ENCODE peak calls at places on chromosomes 11 and 22, in seven cellular contexts. N is T follicular helper cell, U is midbrain, B is fibroblast of lung, S is psoas muscle, T is brain microvascular endothelial cell, J is posterior cingulate gyrus. E is an unnamed sample.

GRCh38 chr22:30675436-30675835 is 7.8 kb upstream of the DUSP18 start:
- DNase-seq in N (no peak), U (no peak), B (no peak), S (no peak), T (no peak), J (peak; percentile 34), E (no peak)

GRCh38 chr11:120098503-120099054 is 39.3 kb downstream of the TRIM29 start:
- DNase-seq in N (no peak), U (no peak), B (no peak), S (no peak), T (no peak), J (peak; percentile 67), E (no peak)

GRCh38 chr11:121557348-121557747 is 104.6 kb upstream of the SORL1-AS1 start:
- DNase-seq in N (no peak), U (no peak), B (peak; percentile 73), S (no peak), T (no peak), J (no peak), E (peak; percentile 44)

GRCh38 chr11:70398834-70399680 is 728 bp downstream of the CTTN start:
- DNase-seq in N (no peak), U (no peak), B (no peak), S (peak; percentile 64), T (no peak), J (no peak), E (no peak)

GRCh38 chr22:46149998-46150549 is at the start of gene PPARA:
- DNase-seq in N (peak; percentile 71), U (peak; percentile 92), B (peak; percentile 62), S (peak; percentile 96), T (no peak), J (peak; percentile 98), E (no peak)

GRCh38 chr11:2761131-2762030 is 61.6 kb upstream of the KCNQ1OT1 start:
- DNase-seq in N (no peak), U (no peak), B (no peak), S (no peak), T (no peak), J (peak; percentile 75), E (no peak)

GRCh38 chr11:5380740-5381342 is 2.8 kb upstream of the OR51M1 start:
- DNase-seq in N (peak; percentile 0), U (peak; percentile 48), B (peak; percentile 49), S (no peak), T (peak; percentile 63), J (peak; percentile 90), E (peak; percentile 58)

GRCh38 chr22:24037851-24038765 is 27.0 kb downstream of the CABIN1 start:
- DNase-seq in N (no peak), U (no peak), B (no peak), S (no peak), T (no peak), J (no peak), E (no peak)

GRCh38 chr11:48154162-48154561 is 62.4 kb upstream of the OR4B1 start:
- DNase-seq in N (no peak), U (no peak), B (peak; percentile 64), S (no peak), T (peak; percentile 36), J (no peak), E (peak; percentile 42)

GRCh38 chr22:40684728-40685127 is 5.4 kb downstream of the MCHR1 start:
- DNase-seq in N (no peak), U (no peak), B (no peak), S (no peak), T (no peak), J (no peak), E (no peak)

GRCh38 chr11:2521681-2522630 is 77.1 kb downstream of the KCNQ1 start:
- DNase-seq in N (no peak), U (no peak), B (no peak), S (peak; percentile 44), T (no peak), J (peak; percentile 72), E (no peak)

GRCh38 chr22:23823331-23823791 is 15.4 kb downstream of the DERL3 start:
- DNase-seq in N (no peak), U (no peak), B (peak; percentile 16), S (peak; percentile 42), T (peak; percentile 21), J (peak; percentile 81), E (no peak)

GRCh38 chr11:28887681-28888080 is 779.5 kb downstream of the METTL15 start:
- DNase-seq in N (no peak), U (no peak), B (peak; percentile 1), S (no peak), T (no peak), J (no peak), E (no peak)

GRCh38 chr11:129323896-129324522 is 51.6 kb upstream of the BARX2 start:
- DNase-seq in N (no peak), U (no peak), B (no peak), S (no peak), T (no peak), J (no peak), E (no peak)

GRCh38 chr22:24161909-24162308 is 19.4 kb upstream of the SUSD2 start:
- DNase-seq in N (no peak), U (no peak), B (no peak), S (no peak), T (no peak), J (no peak), E (no peak)

GRCh38 chr11:119377961-119378667 is 3.4 kb downstream of the USP2 start:
- DNase-seq in N (no peak), U (no peak), B (no peak), S (no peak), T (no peak), J (no peak), E (no peak)

GRCh38 chr11:26649884-26650283 is 72.0 kb downstream of the SLC5A12 start:
- DNase-seq in N (no peak), U (peak; percentile 33), B (peak; percentile 55), S (no peak), T (peak; percentile 73), J (no peak), E (peak; percentile 43)

GRCh38 chr22:29689201-29689871 is 30.5 kb upstream of the CABP7 start:
- DNase-seq in N (no peak), U (no peak), B (no peak), S (no peak), T (no peak), J (no peak), E (no peak)

GRCh38 chr11:69958308-69958707 is 119.8 kb upstream of the ANO1 start:
- DNase-seq in N (no peak), U (no peak), B (peak; percentile 91), S (no peak), T (peak; percentile 82), J (no peak), E (peak; percentile 28)

GRCh38 chr11:68269414-68270081 is 2.2 kb downstream of the C11orf24 start:
- DNase-seq in N (no peak), U (no peak), B (peak; percentile 95), S (no peak), T (peak; percentile 87), J (no peak), E (peak; percentile 77)

GRCh38 chr22:35739642-35740041 is 22.0 kb downstream of the APOL5 start:
- DNase-seq in N (no peak), U (no peak), B (no peak), S (no peak), T (no peak), J (no peak), E (no peak)

GRCh38 chr11:47991266-47991830 is 11.0 kb downstream of the PTPRJ start:
- DNase-seq in N (no peak), U (no peak), B (peak; percentile 67), S (peak; percentile 69), T (no peak), J (peak; percentile 24), E (peak; percentile 76)

GRCh38 chr11:11826260-11826659 is 15.5 kb upstream of the USP47 start:
- DNase-seq in N (no peak), U (no peak), B (no peak), S (no peak), T (no peak), J (no peak), E (no peak)

GRCh38 chr11:93570759-93571413 is 27.7 kb upstream of the SMCO4 start:
- DNase-seq in N (no peak), U (no peak), B (peak; percentile 75), S (no peak), T (peak; percentile 58), J (no peak), E (peak; percentile 62)

GRCh38 chr11:121575250-121575962 is 122.6 kb upstream of the SORL1-AS1 start:
- DNase-seq in N (no peak), U (peak; percentile 63), B (peak; percentile 51), S (peak; percentile 75), T (peak; percentile 26), J (peak; percentile 89), E (peak; percentile 57)